ENCODE peak calls at places on chromosomes 13 and 19, in nine cellular contexts. A is left kidney; R is brain microvascular endothelial cell; E is stimulated activated CD4-positive, alpha-beta T cell treated with anti-CD3 and anti-CD28 coated beads, Interleukin-4, amount 100 ng/mL, for 48 hours; B is A172; Q is vagina; K is NCI-H774; X is mucosa of gallbladder; H is kidney epithelial cell. U is an unnamed sample.

GRCh38 chr13:76425930-76426329 is 460.3 kb downstream of the KCTD12 start:
- DNase-seq in E (no peak), H (no peak), X (no peak), A (no peak), B (no peak), K (no peak), Q (no peak), R (peak; percentile 34), U (no peak)

GRCh38 chr13:110542311-110542796 is 19.2 kb downstream of the RAB20 start:
- DNase-seq in A (no peak), X (no peak), R (no peak), E (no peak), B (no peak), H (no peak), K (no peak), Q (no peak), U (no peak)

GRCh38 chr13:110499621-110500281 is 61.8 kb downstream of the RAB20 start:
- DNase-seq in A (no peak), B (peak; percentile 96), K (peak; percentile 71), E (no peak), Q (no peak), H (peak; percentile 35), R (no peak), X (no peak), U (no peak)

GRCh38 chr19:13953021-13953531 is 767 bp downstream of the DCAF15 start:
- DNase-seq in X (no peak), A (peak; percentile 50), E (no peak), H (no peak), R (no peak), Q (no peak), K (no peak), B (peak; percentile 55), U (no peak)

GRCh38 chr13:33817513-33817842 is 471 bp upstream of the RFC3 start:
- DNase-seq in R (no peak), B (no peak), Q (no peak), A (no peak), K (no peak), E (no peak), X (no peak), H (no peak), U (no peak)

GRCh38 chr13:75485286-75486062 is 3.5 kb upstream of the TBC1D4 start:
- DNase-seq in K (no peak), H (no peak), B (peak; percentile 52), R (no peak), A (no peak), E (no peak), X (no peak), Q (no peak), U (no peak)

GRCh38 chr13:27359203-27359821 is 65.1 kb upstream of the GTF3A start:
- DNase-seq in X (peak; percentile 65), H (no peak), A (peak; percentile 83), E (peak; percentile 58), K (peak; percentile 19), Q (no peak), B (peak; percentile 56), R (peak; percentile 64), U (no peak)

GRCh38 chr13:48233886-48234488 is 981 bp downstream of the ITM2B start:
- DNase-seq in B (peak; percentile 19), A (no peak), E (no peak), X (no peak), K (no peak), Q (no peak), H (no peak), R (no peak), U (no peak)

GRCh38 chr13:111926501-111927180 is 140.3 kb upstream of the SOX1 start:
- DNase-seq in X (no peak), R (no peak), A (no peak), E (no peak), H (no peak), B (no peak), K (peak; percentile 72), Q (no peak), U (no peak)

GRCh38 chr19:44891016-44891882 is at the start of gene TOMM40:
- DNase-seq in Q (no peak), B (peak; percentile 96), K (no peak), E (peak; percentile 100), H (peak; percentile 98), X (no peak), R (peak; percentile 100), A (peak; percentile 40), U (no peak)

GRCh38 chr19:39588066-39588465 is 14.3 kb upstream of the LGALS13 start:
- DNase-seq in H (no peak), X (no peak), A (no peak), Q (no peak), K (no peak), R (no peak), B (no peak), E (no peak), U (no peak)

GRCh38 chr19:10552596-10553053 is 8.9 kb downstream of the ATG4D start:
- DNase-seq in Q (no peak), X (no peak), E (no peak), H (no peak), B (peak; percentile 34), K (no peak), A (peak; percentile 54), R (no peak), U (no peak)

GRCh38 chr19:10885241-10886169 is 14.2 kb downstream of the CARM1 start:
- DNase-seq in Q (no peak), A (no peak), H (no peak), R (no peak), B (no peak), K (no peak), X (no peak), E (no peak), U (no peak)

GRCh38 chr19:28012361-28012760 is 1200.6 kb downstream of the UQCRFS1 start:
- DNase-seq in R (no peak), A (no peak), H (no peak), X (no peak), K (no peak), Q (peak; percentile 77), B (no peak), E (no peak), U (no peak)

GRCh38 chr19:38031423-38031770 is 124.4 kb downstream of the SIPA1L3 start:
- DNase-seq in H (no peak), X (no peak), B (no peak), A (no peak), Q (no peak), K (no peak), R (peak; percentile 96), E (no peak), U (no peak)

GRCh38 chr19:45613926-45614725 is 12.1 kb upstream of the GPR4 start:
- DNase-seq in Q (no peak), X (peak; percentile 26), A (no peak), E (peak; percentile 53), B (peak; percentile 92), K (no peak), R (peak; percentile 89), H (peak; percentile 92), U (peak; percentile 58)

GRCh38 chr19:38182536-38183210 is 41.3 kb downstream of the DPF1 start:
- DNase-seq in E (no peak), K (no peak), Q (no peak), R (no peak), B (no peak), A (no peak), H (no peak), X (no peak), U (no peak)

GRCh38 chr19:7729831-7730285 is 2.1 kb downstream of the CLEC4G start:
- DNase-seq in B (no peak), X (no peak), R (no peak), E (no peak), A (no peak), Q (no peak), H (no peak), K (no peak), U (no peak)

GRCh38 chr13:113833111-113833830 is 30.6 kb downstream of the GAS6 start:
- DNase-seq in Q (no peak), H (no peak), E (no peak), R (no peak), A (no peak), B (no peak), X (no peak), K (no peak), U (no peak)

GRCh38 chr13:30289533-30289932 is 17.8 kb downstream of the KATNAL1 start:
- DNase-seq in K (no peak), X (no peak), Q (no peak), R (no peak), B (no peak), E (no peak), A (no peak), H (no peak), U (no peak)

GRCh38 chr13:21071894-21072293 is 10.5 kb upstream of the LATS2 start:
- DNase-seq in R (no peak), K (no peak), A (no peak), H (no peak), E (no peak), B (no peak), Q (no peak), X (no peak), U (no peak)

GRCh38 chr13:47454986-47455385 is 546.1 kb downstream of the SUCLA2 start:
- DNase-seq in X (no peak), H (no peak), A (no peak), E (no peak), Q (no peak), R (no peak), B (no peak), K (no peak), U (no peak)

GRCh38 chr19:35166100-35167063 is 11.8 kb downstream of the FXYD5 start:
- DNase-seq in E (no peak), H (no peak), A (no peak), Q (no peak), R (no peak), K (no peak), B (no peak), X (no peak), U (no peak)

GRCh38 chr13:69418319-69418718 is 689.3 kb upstream of the ATXN8OS start:
- DNase-seq in E (no peak), B (no peak), Q (no peak), X (no peak), K (no peak), A (no peak), H (no peak), R (no peak), U (no peak)

GRCh38 chr13:27672025-27672424 is 50.3 kb downstream of the POLR1D start:
- DNase-seq in Q (no peak), K (no peak), A (no peak), X (no peak), H (no peak), B (no peak), E (no peak), R (no peak), U (no peak)

GRCh38 chr13:27194895-27195764 is 23.5 kb upstream of the USP12 start:
- DNase-seq in X (peak; percentile 40), K (no peak), E (no peak), A (no peak), R (peak; percentile 92), H (peak; percentile 90), B (peak; percentile 96), Q (no peak), U (no peak)

GRCh38 chr13:90201198-90201597 is 1146.3 kb upstream of the MIR17HG start:
- DNase-seq in A (peak; percentile 55), Q (no peak), H (no peak), B (no peak), R (no peak), E (no peak), X (no peak), K (no peak), U (no peak)

GRCh38 chr19:33723512-33723911 is 73.2 kb upstream of the KCTD15 start:
- DNase-seq in H (no peak), X (no peak), K (no peak), B (no peak), R (no peak), E (no peak), A (no peak), Q (no peak), U (no peak)

GRCh38 chr13:99383946-99384345 is 76.7 kb upstream of the GPR183 start:
- DNase-seq in R (no peak), A (no peak), K (no peak), X (no peak), B (no peak), H (no peak), Q (no peak), E (no peak), U (no peak)

GRCh38 chr19:35414442-35414841 is 33.6 kb upstream of the FFAR2 start:
- DNase-seq in K (no peak), B (no peak), Q (no peak), H (no peak), R (no peak), E (no peak), X (no peak), A (no peak), U (no peak)

GRCh38 chr13:62158520-62158919 is 742.9 kb upstream of the PCDH20 start:
- DNase-seq in X (no peak), E (no peak), B (no peak), K (no peak), H (no peak), A (no peak), R (no peak), Q (no peak), U (no peak)